ENCODE peak calls at places on chromosomes 6 and 20, in eight cellular contexts. One of them, this sample, is unnamed.

GRCh38 chr6:127103482-127103881 is 15.0 kb upstream of the RSPO3 start:
- DNase-seq in NCI-H2171 treated with DMSO at 0.1 percent for 48 hours: no peak
- DNase-seq in Right ventricle myocardium superior: no peak
- DNase-seq in cardiac fibroblast: peak; percentile 35
- DNase-seq in AG04449: no peak
- DNase-seq in EL: peak; percentile 3
- DNase-seq in AG10803: peak; percentile 35
- DNase-seq in brain microvascular endothelial cell: no peak
- DNase-seq in this sample: no peak

GRCh38 chr6:141103246-141103645 is 1029.5 kb upstream of the GJE1 start:
- DNase-seq in NCI-H2171 treated with DMSO at 0.1 percent for 48 hours: no peak
- DNase-seq in Right ventricle myocardium superior: no peak
- DNase-seq in cardiac fibroblast: peak; percentile 56
- DNase-seq in AG04449: peak; percentile 12
- DNase-seq in EL: peak; percentile 43
- DNase-seq in AG10803: peak; percentile 62
- DNase-seq in brain microvascular endothelial cell: no peak
- DNase-seq in this sample: no peak

GRCh38 chr20:1357921-1358671 is 29.2 kb upstream of the SDCBP2 start:
- DNase-seq in NCI-H2171 treated with DMSO at 0.1 percent for 48 hours: no peak
- DNase-seq in Right ventricle myocardium superior: no peak
- DNase-seq in cardiac fibroblast: peak; percentile 43
- DNase-seq in AG04449: no peak
- DNase-seq in EL: peak; percentile 39
- DNase-seq in AG10803: no peak
- DNase-seq in brain microvascular endothelial cell: peak; percentile 78
- DNase-seq in this sample: no peak

GRCh38 chr20:10476319-10476724 is 41.2 kb downstream of the SLX4IP start:
- DNase-seq in NCI-H2171 treated with DMSO at 0.1 percent for 48 hours: no peak
- DNase-seq in Right ventricle myocardium superior: no peak
- DNase-seq in cardiac fibroblast: peak; percentile 63
- DNase-seq in AG04449: no peak
- DNase-seq in EL: peak; percentile 40
- DNase-seq in AG10803: peak; percentile 55
- DNase-seq in brain microvascular endothelial cell: no peak
- DNase-seq in this sample: no peak

GRCh38 chr6:5761370-5761769 is 245.4 kb downstream of the NRN1 start:
- DNase-seq in NCI-H2171 treated with DMSO at 0.1 percent for 48 hours: no peak
- DNase-seq in Right ventricle myocardium superior: no peak
- DNase-seq in cardiac fibroblast: peak; percentile 31
- DNase-seq in AG04449: no peak
- DNase-seq in EL: no peak
- DNase-seq in AG10803: no peak
- DNase-seq in brain microvascular endothelial cell: no peak
- DNase-seq in this sample: no peak

GRCh38 chr6:153032255-153032882 is 29.9 kb upstream of the MTRF1L start:
- DNase-seq in NCI-H2171 treated with DMSO at 0.1 percent for 48 hours: peak; percentile 27
- DNase-seq in Right ventricle myocardium superior: no peak
- DNase-seq in cardiac fibroblast: peak; percentile 88
- DNase-seq in AG04449: no peak
- DNase-seq in EL: peak; percentile 34
- DNase-seq in AG10803: peak; percentile 75
- DNase-seq in brain microvascular endothelial cell: no peak
- DNase-seq in this sample: peak; percentile 35

GRCh38 chr6:79079425-79080130 is 1.5 kb upstream of the PHIP start:
- DNase-seq in NCI-H2171 treated with DMSO at 0.1 percent for 48 hours: peak; percentile 33
- DNase-seq in Right ventricle myocardium superior: no peak
- DNase-seq in cardiac fibroblast: peak; percentile 38
- DNase-seq in AG04449: no peak
- DNase-seq in EL: peak; percentile 5
- DNase-seq in AG10803: peak; percentile 29
- DNase-seq in brain microvascular endothelial cell: no peak
- DNase-seq in this sample: peak; percentile 44

GRCh38 chr6:29965873-29966601 is 23.7 kb downstream of the HLA-A start:
- DNase-seq in NCI-H2171 treated with DMSO at 0.1 percent for 48 hours: peak; percentile 79
- DNase-seq in Right ventricle myocardium superior: peak; percentile 92
- DNase-seq in cardiac fibroblast: peak; percentile 53
- DNase-seq in AG04449: no peak
- DNase-seq in EL: peak; percentile 61
- DNase-seq in AG10803: peak; percentile 59
- DNase-seq in brain microvascular endothelial cell: no peak
- DNase-seq in this sample: peak; percentile 85

GRCh38 chr6:39048481-39049399 is at the start of gene GLP1R:
- DNase-seq in NCI-H2171 treated with DMSO at 0.1 percent for 48 hours: no peak
- DNase-seq in Right ventricle myocardium superior: no peak
- DNase-seq in cardiac fibroblast: no peak
- DNase-seq in AG04449: no peak
- DNase-seq in EL: no peak
- DNase-seq in AG10803: no peak
- DNase-seq in brain microvascular endothelial cell: no peak
- DNase-seq in this sample: peak; percentile 55

GRCh38 chr20:13205402-13205801 is 15.7 kb upstream of the ISM1 start:
- DNase-seq in NCI-H2171 treated with DMSO at 0.1 percent for 48 hours: no peak
- DNase-seq in Right ventricle myocardium superior: no peak
- DNase-seq in cardiac fibroblast: no peak
- DNase-seq in AG04449: no peak
- DNase-seq in EL: no peak
- DNase-seq in AG10803: no peak
- DNase-seq in brain microvascular endothelial cell: no peak
- DNase-seq in this sample: no peak

GRCh38 chr20:5001174-5002076 is at the start of gene SLC23A2:
- DNase-seq in NCI-H2171 treated with DMSO at 0.1 percent for 48 hours: peak; percentile 67
- DNase-seq in Right ventricle myocardium superior: peak; percentile 76
- DNase-seq in cardiac fibroblast: no peak
- DNase-seq in AG04449: no peak
- DNase-seq in EL: peak; percentile 41
- DNase-seq in AG10803: no peak
- DNase-seq in brain microvascular endothelial cell: no peak
- DNase-seq in this sample: peak; percentile 63

GRCh38 chr20:46060301-46060881 is 29.4 kb downstream of the NCOA5 start:
- DNase-seq in NCI-H2171 treated with DMSO at 0.1 percent for 48 hours: no peak
- DNase-seq in Right ventricle myocardium superior: no peak
- DNase-seq in cardiac fibroblast: peak; percentile 16
- DNase-seq in AG04449: no peak
- DNase-seq in EL: no peak
- DNase-seq in AG10803: no peak
- DNase-seq in brain microvascular endothelial cell: no peak
- DNase-seq in this sample: no peak

GRCh38 chr6:112061605-112062004 is 7.7 kb downstream of the CCN6 start:
- DNase-seq in NCI-H2171 treated with DMSO at 0.1 percent for 48 hours: no peak
- DNase-seq in Right ventricle myocardium superior: no peak
- DNase-seq in cardiac fibroblast: peak; percentile 62
- DNase-seq in AG04449: no peak
- DNase-seq in EL: peak; percentile 47
- DNase-seq in AG10803: no peak
- DNase-seq in brain microvascular endothelial cell: peak; percentile 33
- DNase-seq in this sample: no peak

GRCh38 chr6:42210551-42210950 is 7.1 kb downstream of the MRPS10 start:
- DNase-seq in NCI-H2171 treated with DMSO at 0.1 percent for 48 hours: peak; percentile 87
- DNase-seq in Right ventricle myocardium superior: no peak
- DNase-seq in cardiac fibroblast: no peak
- DNase-seq in AG04449: no peak
- DNase-seq in EL: no peak
- DNase-seq in AG10803: no peak
- DNase-seq in brain microvascular endothelial cell: no peak
- DNase-seq in this sample: no peak

GRCh38 chr6:166253277-166254229 is 54.6 kb downstream of the PRR18 start:
- DNase-seq in NCI-H2171 treated with DMSO at 0.1 percent for 48 hours: no peak
- DNase-seq in Right ventricle myocardium superior: peak; percentile 70
- DNase-seq in cardiac fibroblast: no peak
- DNase-seq in AG04449: no peak
- DNase-seq in EL: no peak
- DNase-seq in AG10803: no peak
- DNase-seq in brain microvascular endothelial cell: no peak
- DNase-seq in this sample: peak; percentile 15

GRCh38 chr6:40443842-40444241 is 143.3 kb downstream of the LRFN2 start:
- DNase-seq in NCI-H2171 treated with DMSO at 0.1 percent for 48 hours: no peak
- DNase-seq in Right ventricle myocardium superior: no peak
- DNase-seq in cardiac fibroblast: no peak
- DNase-seq in AG04449: no peak
- DNase-seq in EL: no peak
- DNase-seq in AG10803: no peak
- DNase-seq in brain microvascular endothelial cell: no peak
- DNase-seq in this sample: no peak

GRCh38 chr6:158852312-158853071 is 33.3 kb upstream of the EZR start:
- DNase-seq in NCI-H2171 treated with DMSO at 0.1 percent for 48 hours: no peak
- DNase-seq in Right ventricle myocardium superior: no peak
- DNase-seq in cardiac fibroblast: no peak
- DNase-seq in AG04449: no peak
- DNase-seq in EL: no peak
- DNase-seq in AG10803: no peak
- DNase-seq in brain microvascular endothelial cell: no peak
- DNase-seq in this sample: no peak

GRCh38 chr6:81401970-81402690 is 350.4 kb downstream of the TENT5A start:
- DNase-seq in NCI-H2171 treated with DMSO at 0.1 percent for 48 hours: no peak
- DNase-seq in Right ventricle myocardium superior: no peak
- DNase-seq in cardiac fibroblast: peak; percentile 44
- DNase-seq in AG04449: peak; percentile 61
- DNase-seq in EL: peak; percentile 66
- DNase-seq in AG10803: peak; percentile 75
- DNase-seq in brain microvascular endothelial cell: peak; percentile 22
- DNase-seq in this sample: no peak

This sample was measured in NCI-H82.